ENCODE peak calls at places on chromosomes 1 and 21, in four cellular contexts. E is Peyer's patch, Z is heart left ventricle, R is spleen. A is an unnamed sample.
A peak's percentile ranks its signal among the peaks of the same experiment; 100 is the strongest.

GRCh38 chr21:43720539-43721224 is 1.8 kb downstream of the PDXK start:
- DNase-seq in R (no peak), Z (no peak), E (no peak), A (no peak)

GRCh38 chr1:94418664-94419655 is 771 bp downstream of the ABCD3 start:
- DNase-seq in E (no peak), R (no peak), Z (peak; percentile 55), A (peak; percentile 82)

GRCh38 chr1:93967276-93967675 is 58.0 kb upstream of the GCLM start:
- DNase-seq in R (no peak), Z (no peak), E (no peak), A (peak; percentile 71)

GRCh38 chr1:18234790-18235242 is 127.2 kb downstream of the IGSF21 start:
- DNase-seq in R (no peak), E (no peak), Z (no peak), A (peak; percentile 22)

GRCh38 chr1:17633654-17634053 is 94.2 kb downstream of the ARHGEF10L start:
- DNase-seq in Z (no peak), E (no peak), R (no peak), A (no peak)

GRCh38 chr1:65177457-65177856 is 29.5 kb downstream of the AK4 start:
- DNase-seq in Z (no peak), R (no peak), E (no peak), A (no peak)

GRCh38 chr1:22611530-22611947 is 24.9 kb upstream of the C1QA start:
- DNase-seq in Z (peak; percentile 49), R (no peak), E (no peak), A (peak; percentile 58)

GRCh38 chr1:156146006-156146748 is 7.2 kb upstream of the SEMA4A start:
- DNase-seq in Z (peak; percentile 80), R (peak; percentile 87), E (no peak), A (peak; percentile 88)

GRCh38 chr1:66013371-66013770 is 220.7 kb downstream of the PDE4B start:
- DNase-seq in E (no peak), Z (no peak), R (no peak), A (no peak)

GRCh38 chr1:43822040-43822439 is 111.6 kb upstream of the ARTN start:
- DNase-seq in E (no peak), Z (no peak), R (no peak), A (no peak)

GRCh38 chr1:87196110-87196509 is 132.6 kb upstream of the LMO4 start:
- DNase-seq in E (no peak), Z (no peak), R (no peak), A (no peak)

GRCh38 chr1:115674011-115674410 is 32.2 kb downstream of the VANGL1 start:
- DNase-seq in Z (no peak), R (no peak), E (no peak), A (no peak)

GRCh38 chr1:19209439-19209989 is 552 bp downstream of the UBR4 start:
- DNase-seq in R (no peak), Z (no peak), E (no peak), A (peak; percentile 44)

GRCh38 chr1:214332950-214333798 is 52.2 kb downstream of the SMYD2 start:
- DNase-seq in R (no peak), E (peak; percentile 55), Z (peak; percentile 49), A (peak; percentile 60)

GRCh38 chr1:59025201-59025600 is 241.4 kb upstream of the JUN start:
- DNase-seq in Z (no peak), R (no peak), E (no peak), A (no peak)

GRCh38 chr1:29875557-29876028 is 639.3 kb downstream of the PTPRU start:
- DNase-seq in E (no peak), R (no peak), Z (peak; percentile 31), A (no peak)

GRCh38 chr1:244316986-244317655 is 134.6 kb downstream of the ADSS2 start:
- DNase-seq in E (no peak), R (no peak), Z (no peak), A (no peak)

GRCh38 chr1:48793863-48794262 is 17.2 kb upstream of the BEND5 start:
- DNase-seq in Z (no peak), R (peak; percentile 79), E (no peak), A (no peak)

GRCh38 chr1:225816643-225817538 is 7.0 kb downstream of the EPHX1 start:
- DNase-seq in Z (peak; percentile 85), E (no peak), R (peak; percentile 81), A (no peak)

GRCh38 chr1:151968058-151968457 is 25.6 kb downstream of the S100A10 start:
- DNase-seq in Z (no peak), R (no peak), E (peak; percentile 57), A (no peak)

GRCh38 chr1:147890177-147890790 is 12.3 kb upstream of the GJA8 start:
- DNase-seq in Z (peak; percentile 77), E (peak; percentile 70), R (peak; percentile 87), A (peak; percentile 61)

GRCh38 chr1:31476891-31477846 is 64.2 kb downstream of the SERINC2 start:
- DNase-seq in Z (no peak), R (no peak), E (no peak), A (no peak)

GRCh38 chr1:58914925-58915324 is 131.1 kb upstream of the JUN start:
- DNase-seq in Z (no peak), E (no peak), R (no peak), A (no peak)

GRCh38 chr1:246805135-246805716 is 81.0 kb downstream of the SCCPDH start:
- DNase-seq in E (no peak), R (no peak), Z (no peak), A (no peak)

GRCh38 chr1:117656202-117656641 is 50.4 kb downstream of the TENT5C start:
- DNase-seq in E (no peak), Z (peak; percentile 36), R (peak; percentile 87), A (no peak)

GRCh38 chr1:16440480-16441311 is at the start of gene NECAP2:
- DNase-seq in Z (peak; percentile 95), E (peak; percentile 93), R (peak; percentile 99), A (peak; percentile 93)

DNA sequence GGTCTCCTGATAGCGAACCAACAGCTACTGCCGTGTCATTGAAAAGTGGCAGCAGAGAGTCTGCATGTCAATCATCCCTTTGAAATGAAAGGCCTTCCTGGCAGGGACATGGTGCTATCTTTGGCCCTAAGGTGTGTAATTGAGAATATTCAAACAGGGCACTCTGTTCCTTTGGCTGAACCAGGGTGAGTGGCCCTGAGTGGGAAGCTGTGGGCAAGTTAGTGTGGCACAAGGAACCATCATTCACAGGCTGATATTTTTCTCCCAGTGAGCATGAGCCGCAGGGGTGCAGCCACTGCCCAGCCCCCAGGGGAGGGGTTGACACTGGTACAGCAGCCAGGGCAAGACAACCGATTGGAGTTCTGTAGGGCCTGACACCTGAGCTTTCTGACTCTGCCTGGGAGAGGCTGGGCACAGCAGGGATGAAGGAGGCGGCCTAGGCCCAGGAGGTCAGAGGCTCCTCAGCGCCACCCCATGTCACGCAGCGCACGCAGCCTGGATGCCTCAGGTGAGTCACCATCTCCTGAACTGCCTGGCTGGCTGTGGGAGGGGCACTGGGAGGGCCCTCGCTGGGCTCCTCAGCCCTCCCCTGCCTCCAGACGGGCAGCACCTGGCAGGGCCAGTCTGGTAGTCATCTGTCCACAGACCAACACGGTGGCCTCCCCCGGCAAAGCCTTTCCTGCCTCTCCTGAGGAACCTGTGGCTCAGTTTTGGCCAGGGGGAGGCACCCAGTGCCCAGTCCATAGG is 13.2 kb downstream of the QSOX1 start:
- DNase-seq in Z (no peak), E (peak; percentile 93), R (peak; percentile 72), A (no peak)
- TF ChIP-seq POLR2A in Z (no peak), E (peak; percentile 57), R (no peak), A (no peak)

GRCh38 chr1:158931055-158931737 is at the start of gene PYHIN1:
- DNase-seq in Z (no peak), R (no peak), E (no peak), A (no peak)
- TF ChIP-seq POLR2A in Z (no peak), R (no peak), E (no peak), A (no peak)

GRCh38 chr1:227729881-227730629 is 5.0 kb downstream of the JMJD4 start:
- DNase-seq in E (peak; percentile 60), R (no peak), Z (peak; percentile 31), A (peak; percentile 55)

GRCh38 chr1:227731696-227732585 is 3.2 kb downstream of the JMJD4 start:
- DNase-seq in E (no peak), R (no peak), Z (no peak), A (no peak)

GRCh38 chr1:227731241-227731677 is 3.8 kb downstream of the JMJD4 start:
- DNase-seq in R (no peak), Z (no peak), E (no peak), A (no peak)

GRCh38 chr1:227729144-227729880 is 5.8 kb downstream of the JMJD4 start:
- DNase-seq in Z (peak; percentile 21), R (no peak), E (no peak), A (no peak)

DNA sequence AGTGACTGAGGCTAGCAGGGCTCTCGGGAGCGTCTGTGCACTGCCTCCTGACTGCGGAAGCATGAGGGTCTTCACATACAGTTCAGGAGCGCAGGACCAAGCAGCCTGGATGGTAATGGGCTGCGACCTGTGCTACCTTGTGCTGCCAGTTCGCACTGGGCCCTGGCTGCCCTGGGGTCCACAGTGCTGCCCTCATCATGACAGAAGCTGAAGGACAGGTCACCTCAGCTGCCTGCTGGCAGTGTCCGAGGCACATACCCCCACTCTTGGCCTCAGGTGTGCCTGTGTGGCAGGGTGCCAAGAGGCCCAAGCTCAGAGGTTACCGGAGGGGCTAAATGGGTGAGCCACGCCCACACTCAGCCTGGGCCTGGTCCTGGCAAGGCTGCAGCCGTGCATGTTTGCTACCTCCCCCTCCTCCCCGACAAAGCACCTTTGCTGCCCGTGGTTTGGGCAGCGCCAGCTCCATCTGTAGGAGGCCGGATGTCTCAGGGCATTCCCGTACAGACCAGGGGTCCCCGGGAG is 4.4 kb downstream of the JMJD4 start:
- DNase-seq in Z (no peak), R (no peak), E (peak; percentile 51), A (peak; percentile 24)
- TF ChIP-seq POLR2A in Z (no peak), R (no peak), E (no peak), A (no peak)

GRCh38 chr1:68173283-68174172 is 58.8 kb downstream of the WLS start:
- DNase-seq in E (no peak), R (no peak), Z (no peak), A (peak; percentile 23)

GRCh38 chr1:68175621-68176398 is 56.5 kb downstream of the WLS start:
- DNase-seq in R (no peak), E (no peak), Z (no peak), A (peak; percentile 44)

GRCh38 chr1:68178821-68179490 is 53.4 kb downstream of the WLS start:
- DNase-seq in Z (no peak), R (no peak), E (no peak), A (no peak)

GRCh38 chr1:68168545-68169065 is 63.7 kb downstream of the WLS start:
- DNase-seq in E (no peak), Z (no peak), R (no peak), A (no peak)

DNA sequence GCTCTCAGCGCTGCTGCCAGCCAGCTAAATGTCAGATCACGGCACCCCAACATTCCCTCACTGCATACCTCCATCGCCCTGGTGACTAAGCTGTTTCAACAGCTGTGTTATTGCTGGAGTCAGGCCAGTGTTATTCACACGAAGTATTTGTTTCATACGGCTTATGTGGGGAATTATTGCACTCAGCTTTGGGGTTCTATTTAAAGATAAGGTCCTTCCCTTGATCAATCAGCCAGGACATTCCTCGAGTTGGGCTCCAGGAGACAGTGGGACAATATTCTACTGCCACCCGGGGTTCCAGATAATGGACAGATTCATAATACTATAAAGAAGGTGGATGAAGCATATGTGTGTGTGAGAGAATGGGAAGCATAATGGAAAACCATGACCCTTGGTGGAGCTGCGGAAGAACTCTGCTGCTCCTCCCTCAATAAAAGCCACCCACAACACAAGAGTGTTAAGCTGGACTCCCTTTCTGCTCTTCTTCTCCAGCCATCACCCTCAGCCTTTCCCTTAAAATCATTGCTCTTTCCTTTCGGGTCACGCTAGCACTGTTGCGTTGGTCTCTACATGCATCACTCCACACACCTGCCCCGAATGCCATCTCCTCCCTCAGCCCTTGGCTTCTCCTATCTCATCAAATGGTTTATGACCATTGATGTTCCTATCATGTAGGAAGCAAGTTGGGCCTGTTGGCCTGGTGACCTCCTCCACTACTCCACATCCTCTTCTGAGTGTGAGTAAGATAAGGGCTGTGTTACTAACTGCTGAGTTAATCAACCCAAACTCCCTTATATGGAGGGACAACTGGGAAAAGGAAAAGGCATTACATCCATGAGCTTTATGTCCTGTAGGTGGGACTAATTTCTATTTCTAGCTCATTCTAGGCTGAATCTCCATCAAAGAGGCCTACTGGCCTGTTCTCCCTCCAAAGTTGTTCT is 57.9 kb downstream of the WLS start:
- DNase-seq in R (no peak), E (no peak), Z (peak; percentile 46), A (peak; percentile 68)
- TF ChIP-seq POLR2A in R (no peak), E (no peak), Z (no peak), A (no peak)